ENCODE peak calls at places on chromosomes 5 and 9, in ten cellular contexts. D is heart left ventricle; F is activated CD8-positive, alpha-beta T cell treated with anti-CD3 and anti-CD28 coated beads for 36 hours; J is hepatocyte; M is GM13977; S is body of pancreas; T is AG10803; O is ovary; H is kidney; L is fibroblast of lung. C is an unnamed sample.

GRCh38 chr9:96501981-96502833 is 52.2 kb downstream of the HABP4 start:
- DNase-seq in L (no peak), S (no peak), J (no peak), T (no peak), O (no peak), D (no peak), F (no peak), H (no peak), M (no peak), C (no peak)

GRCh38 chr9:112793213-112793810 is 42.8 kb downstream of the SNX30 start:
- DNase-seq in M (peak), T (peak), D (peak), L (peak), H (peak), J (peak), F (peak), O (no peak), S (peak), C (peak)

GRCh38 chr9:73349476-73349875 is 197.8 kb downstream of the ANXA1 start:
- DNase-seq in T (no peak), M (no peak), L (no peak), F (no peak), H (no peak), J (no peak), O (no peak), D (no peak), S (no peak), C (no peak)

GRCh38 chr9:129476821-129477611 is 143.9 kb downstream of the C9orf50 start:
- DNase-seq in T (no peak), F (no peak), O (no peak), D (no peak), M (no peak), J (no peak), L (no peak), S (no peak), H (no peak), C (no peak)

GRCh38 chr9:134268308-134268724 is 57.9 kb upstream of the RXRA start:
- DNase-seq in D (no peak), L (no peak), T (no peak), O (no peak), F (peak), J (no peak), H (no peak), M (peak), S (no peak), C (peak)

GRCh38 chr5:171365351-171365750 is 22.3 kb upstream of the NPM1 start:
- DNase-seq in L (no peak), F (peak), S (no peak), T (no peak), J (no peak), H (no peak), D (no peak), O (no peak), M (no peak), C (no peak)

GRCh38 chr9:80994892-80995291 is 694.5 kb downstream of the TLE1 start:
- DNase-seq in O (no peak), S (no peak), L (peak), D (no peak), M (no peak), J (no peak), H (no peak), F (no peak), T (peak), C (no peak)

GRCh38 chr5:8340261-8340660 is 471.3 kb downstream of the MTRR start:
- DNase-seq in M (no peak), T (no peak), J (no peak), O (no peak), D (no peak), L (no peak), H (no peak), S (no peak), F (no peak), C (no peak)

GRCh38 chr9:121807069-121807917 is 155.9 kb downstream of the DAB2IP start:
- DNase-seq in L (no peak), J (no peak), H (no peak), F (no peak), S (no peak), T (no peak), D (no peak), O (no peak), M (no peak), C (no peak)

GRCh38 chr5:82105457-82105856 is 133.6 kb downstream of the ATG10 start:
- DNase-seq in J (no peak), M (no peak), H (peak), S (no peak), L (peak), D (no peak), F (peak), T (no peak), O (no peak), C (no peak)

GRCh38 chr5:110542949-110543348 is 183.5 kb downstream of the TMEM232 start:
- DNase-seq in T (no peak), L (no peak), O (no peak), M (no peak), H (no peak), D (no peak), J (no peak), S (no peak), F (no peak), C (no peak)
- TF ChIP-seq CTCF in T (no peak), L (no peak), O (no peak), M (no peak), H (no peak), D (no peak), J (no peak), S (no peak), F (no peak), C (no peak)

GRCh38 chr5:9514968-9515367 is 30.9 kb downstream of the SEMA5A start:
- DNase-seq in O (no peak), J (no peak), F (no peak), T (no peak), S (no peak), M (no peak), D (no peak), L (no peak), H (no peak), C (no peak)

GRCh38 chr5:9516591-9516990 is 29.3 kb downstream of the SEMA5A start:
- DNase-seq in S (no peak), D (no peak), H (no peak), L (no peak), J (no peak), O (no peak), M (no peak), F (no peak), T (peak), C (no peak)

GRCh38 chr5:9515451-9515850 is 30.4 kb downstream of the SEMA5A start:
- DNase-seq in F (no peak), H (no peak), S (no peak), J (peak), L (no peak), O (no peak), M (no peak), D (peak), T (no peak), C (no peak)

GRCh38 chr5:9512452-9512851 is 33.4 kb downstream of the SEMA5A start:
- DNase-seq in L (peak), H (no peak), F (no peak), O (no peak), D (no peak), M (no peak), S (no peak), J (no peak), T (peak), C (no peak)

DNA sequence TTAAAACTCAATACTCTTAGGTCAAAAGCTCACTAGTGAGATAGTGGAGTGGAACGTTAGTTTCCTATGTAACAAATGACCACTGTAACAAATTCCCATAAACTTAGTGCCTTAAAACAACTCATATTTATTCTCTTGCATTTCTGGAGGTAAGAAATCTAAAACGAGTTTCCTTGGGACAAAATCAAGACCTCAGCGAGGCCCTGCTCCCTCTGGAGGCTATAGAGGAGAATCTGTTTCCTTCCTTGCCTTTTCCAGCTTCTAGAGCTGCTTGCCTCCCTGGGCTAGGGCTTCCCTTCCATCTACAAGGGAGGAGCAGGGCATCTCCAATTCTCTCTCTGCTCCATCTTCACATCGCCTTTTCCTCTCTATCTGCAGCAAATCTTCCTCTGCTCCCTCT is 32.0 kb downstream of the SEMA5A start:
- DNase-seq in D (no peak), O (no peak), J (peak), F (no peak), H (no peak), T (peak), L (no peak), M (no peak), S (no peak), C (no peak)
- TF ChIP-seq CTCF in D (peak), O (no peak), J (peak), F (no peak), H (peak), T (peak), L (peak), M (no peak), S (no peak), C (no peak)

GRCh38 chr9:14618851-14619250 is 74.4 kb downstream of the ZDHHC21 start:
- DNase-seq in F (no peak), S (no peak), O (no peak), M (no peak), J (no peak), T (no peak), H (no peak), D (no peak), L (no peak), C (no peak)

GRCh38 chr9:14616188-14616982 is 76.8 kb downstream of the ZDHHC21 start:
- DNase-seq in S (no peak), D (no peak), J (peak), H (no peak), F (no peak), L (peak), M (peak), O (no peak), T (peak), C (peak)
- TF ChIP-seq CTCF in S (peak), D (peak), J (peak), H (peak), F (peak), L (peak), M (peak), O (no peak), T (peak), C (peak)

DNA sequence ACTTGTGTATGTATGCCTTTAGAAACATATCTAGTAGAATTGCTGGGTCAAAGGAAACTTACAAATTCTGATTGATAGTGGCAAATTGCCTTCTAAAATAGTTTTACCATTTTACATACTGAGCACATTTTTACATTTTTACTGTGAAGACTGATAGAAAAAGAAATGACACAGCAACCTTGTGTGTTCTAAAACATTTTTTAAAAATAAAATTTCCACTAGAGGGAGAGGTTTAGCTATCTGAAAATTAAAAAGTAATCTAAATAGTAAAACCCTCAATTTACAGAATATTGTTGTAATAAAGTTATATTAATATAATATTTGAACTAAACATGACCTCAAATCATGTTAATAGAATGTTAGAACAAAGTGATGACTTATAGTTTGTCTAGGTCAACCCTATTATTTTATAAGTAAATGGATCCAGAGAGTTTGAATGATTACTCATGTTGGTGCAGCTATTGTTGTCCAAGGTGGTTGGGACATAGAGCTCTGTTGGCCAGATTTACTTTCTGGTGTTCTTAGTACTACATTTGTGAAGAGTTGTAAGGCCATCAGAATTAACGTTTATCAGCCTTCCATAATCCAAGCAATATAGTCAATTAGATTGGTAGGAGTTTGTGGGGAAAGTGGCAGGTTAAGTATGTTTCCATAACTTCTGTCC is 17.2 kb downstream of the CENPP start:
- DNase-seq in M (no peak), J (no peak), F (no peak), L (peak), O (no peak), D (no peak), S (no peak), T (peak), H (no peak), C (no peak)
- TF ChIP-seq CTCF in M (no peak), J (peak), F (no peak), L (no peak), O (peak), D (peak), S (no peak), T (peak), H (no peak), C (no peak)

DNA sequence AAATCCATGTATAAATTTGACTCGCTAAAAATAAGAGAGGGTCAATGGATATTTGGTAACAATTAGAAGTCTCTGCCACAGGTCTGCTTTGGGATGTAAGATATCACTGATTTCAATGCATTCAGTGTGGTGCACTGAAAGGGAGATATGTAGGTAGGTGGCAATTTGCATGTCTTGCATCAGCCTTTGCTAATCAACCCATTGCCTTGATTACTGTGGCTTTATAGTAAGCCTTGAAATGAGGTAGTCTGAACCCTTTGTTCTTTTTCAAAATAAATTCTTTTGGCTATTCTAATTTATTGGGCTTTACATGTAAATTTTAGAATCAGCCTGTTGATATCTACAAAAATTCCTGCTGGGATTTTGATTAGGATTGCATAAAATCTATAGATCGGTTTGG is 15.8 kb upstream of the TBCA start:
- DNase-seq in L (no peak), J (no peak), T (no peak), M (no peak), O (no peak), D (no peak), H (no peak), F (no peak), S (no peak), C (no peak)
- TF ChIP-seq CTCF in L (no peak), J (no peak), T (no peak), M (no peak), O (no peak), D (no peak), H (no peak), F (no peak), S (no peak), C (no peak)

GRCh38 chr9:87810008-87810407 is 72.7 kb upstream of the SPATA31E1 start:
- DNase-seq in M (no peak), H (no peak), J (no peak), F (no peak), L (no peak), O (no peak), S (no peak), T (no peak), D (no peak), C (no peak)

GRCh38 chr9:87816041-87816440 is 66.6 kb upstream of the SPATA31E1 start:
- DNase-seq in O (no peak), J (no peak), T (peak), S (peak), M (no peak), H (no peak), D (no peak), F (no peak), L (peak), C (no peak)

GRCh38 chr9:87813119-87813463 is 69.6 kb upstream of the SPATA31E1 start:
- DNase-seq in M (no peak), F (no peak), J (no peak), H (no peak), T (no peak), L (no peak), S (no peak), O (no peak), D (no peak), C (no peak)

GRCh38 chr9:87810691-87811178 is 71.9 kb upstream of the SPATA31E1 start:
- DNase-seq in J (no peak), H (no peak), S (no peak), D (no peak), M (no peak), F (no peak), T (no peak), L (no peak), O (no peak), C (no peak)

DNA sequence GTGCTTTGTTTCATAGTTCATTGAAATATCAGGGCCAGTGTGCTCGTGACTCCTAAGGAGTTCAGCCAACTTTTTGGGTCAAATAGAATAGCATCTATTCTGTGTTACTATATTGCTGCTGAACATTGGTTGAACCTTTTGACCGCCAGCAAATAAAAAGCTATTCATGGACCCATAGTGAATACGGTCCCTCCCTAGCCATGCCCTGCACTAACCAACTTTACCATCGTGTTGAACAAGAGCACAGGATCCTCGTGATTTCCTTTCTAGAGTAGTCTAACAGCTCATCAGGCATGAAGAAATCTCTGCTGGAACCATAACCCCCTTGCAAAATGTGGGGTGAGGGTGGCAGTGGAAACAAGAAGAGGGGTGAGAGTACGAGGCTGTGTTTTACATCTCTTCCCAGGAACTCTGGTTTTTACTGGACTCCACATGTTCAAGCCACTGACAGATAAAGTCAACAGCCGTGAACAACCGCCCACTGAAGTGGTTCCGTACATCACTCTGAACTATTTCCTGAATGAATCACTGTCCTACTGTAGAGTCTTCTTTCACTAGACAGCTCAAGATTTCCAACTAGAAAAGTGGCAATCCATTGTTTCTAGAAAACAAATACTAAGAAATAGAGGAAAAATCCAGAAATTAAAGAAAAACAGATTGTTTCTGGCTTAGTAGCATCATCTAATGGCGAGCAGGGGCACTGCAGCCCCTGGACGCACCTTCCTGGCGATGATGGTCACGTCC is 70.1 kb upstream of the SPATA31E1 start:
- DNase-seq in M (no peak), H (no peak), J (peak), S (peak), O (no peak), D (no peak), L (peak), T (peak), F (peak), C (peak)
- TF ChIP-seq CTCF in M (peak), H (peak), J (peak), S (peak), O (peak), D (peak), L (peak), T (peak), F (peak), C (peak)

DNA sequence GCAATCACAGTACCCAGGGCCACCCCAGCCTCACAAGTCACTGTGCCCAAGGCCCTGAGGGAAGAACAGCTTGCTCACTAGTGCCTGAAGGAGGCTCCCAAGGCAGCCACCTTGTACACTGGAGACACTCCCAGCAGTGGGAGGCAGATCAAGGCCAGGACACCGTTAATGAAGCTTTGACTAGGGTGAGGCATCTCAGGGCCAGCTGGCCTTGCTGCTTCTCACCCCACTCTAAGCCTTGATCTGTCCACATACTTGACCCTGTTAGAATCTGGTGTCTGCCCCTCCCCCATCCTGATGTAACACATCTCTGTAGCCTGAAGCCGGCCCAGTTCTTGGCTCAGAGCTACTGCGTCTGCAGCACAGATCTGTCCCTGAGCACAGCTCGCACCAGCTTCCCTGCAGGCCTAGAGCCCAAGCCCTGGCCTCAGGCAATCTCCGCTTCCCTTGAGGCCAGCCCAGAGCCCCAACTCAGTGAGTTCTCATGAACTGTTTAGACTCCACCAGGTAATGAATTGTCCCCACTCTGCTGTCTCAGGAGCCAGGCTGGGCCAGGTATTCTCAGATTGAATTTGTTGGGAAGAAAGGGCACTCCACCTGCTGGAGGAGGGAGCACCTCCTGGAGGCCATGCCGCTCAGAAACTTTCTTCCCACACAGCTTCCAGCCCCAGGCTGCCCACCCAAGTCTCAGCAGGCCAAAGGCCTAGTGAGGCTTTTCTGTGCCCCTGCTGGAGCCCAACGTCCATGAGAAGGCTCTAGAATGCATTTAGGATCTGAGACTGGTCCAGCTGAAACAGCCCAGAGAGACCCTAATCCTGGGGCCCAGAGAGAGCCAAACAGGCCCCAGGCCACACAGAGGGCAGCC is 13.4 kb upstream of the JADE2 start:
- DNase-seq in H (peak), L (peak), J (peak), D (peak), S (peak), T (peak), O (peak), F (peak), M (no peak), C (no peak)
- TF ChIP-seq CTCF in H (peak), L (peak), J (peak), D (peak), S (peak), T (peak), O (peak), F (no peak), M (no peak), C (no peak)

C was measured in GM20000.